ENCODE peak calls at places on chromosomes 11 and 22, in six cellular contexts. O is AG04450, B is mucosa of descending colon, S is BE2C, F is PC-3, K is astrocyte of the spinal cord. Z is an unnamed sample.

GRCh38 chr22:23403152-23403719 is 176.9 kb downstream of the IGLL1 start:
- DNase-seq in S (no peak), K (no peak), B (no peak), F (no peak), O (no peak), Z (no peak)

GRCh38 chr11:33040127-33040861 is 922 bp downstream of the TCP11L1 start:
- DNase-seq in S (no peak), O (no peak), K (no peak), B (no peak), F (peak; percentile 15), Z (peak; percentile 48)

GRCh38 chr11:126194121-126194543 is 17.3 kb downstream of the RPUSD4 start:
- DNase-seq in B (no peak), O (no peak), S (peak; percentile 61), F (peak; percentile 80), K (peak; percentile 45), Z (peak; percentile 58)

GRCh38 chr11:69134957-69135356 is 20.8 kb upstream of the SMIM38 start:
- DNase-seq in O (no peak), B (no peak), S (no peak), K (no peak), F (no peak), Z (no peak)

GRCh38 chr22:30444632-30445437 is 19.3 kb downstream of the MTFP1 start:
- DNase-seq in K (peak; percentile 50), F (peak; percentile 65), S (peak; percentile 76), B (no peak), O (no peak), Z (peak; percentile 70)

GRCh38 chr11:69961738-69962137 is 116.4 kb upstream of the ANO1 start:
- DNase-seq in F (no peak), S (no peak), B (no peak), K (no peak), O (no peak), Z (no peak)

GRCh38 chr11:87924125-87924524 is 251.1 kb downstream of the RAB38 start:
- DNase-seq in K (no peak), O (no peak), F (no peak), B (no peak), S (no peak), Z (no peak)

GRCh38 chr11:122038543-122038942 is 77.5 kb downstream of the BLID start:
- DNase-seq in B (no peak), K (peak; percentile 67), O (peak; percentile 72), S (no peak), F (peak; percentile 23), Z (peak; percentile 68)

GRCh38 chr22:34454598-34454997 is 534.3 kb upstream of the LARGE1 start:
- DNase-seq in O (no peak), F (no peak), B (no peak), S (no peak), K (no peak), Z (no peak)

GRCh38 chr22:21044931-21045584 is 688 bp upstream of the LRRC74B start:
- DNase-seq in B (no peak), O (no peak), S (peak; percentile 89), K (peak; percentile 87), F (peak; percentile 15), Z (peak; percentile 89)

GRCh38 chr11:107496011-107496410 is 38.4 kb upstream of the CWF19L2 start:
- DNase-seq in O (peak; percentile 4), K (peak; percentile 74), S (no peak), B (no peak), F (peak; percentile 10), Z (peak; percentile 63)

GRCh38 chr22:46563381-46564083 is 26.1 kb upstream of the CELSR1 start:
- DNase-seq in O (no peak), K (peak; percentile 43), S (peak; percentile 98), F (peak; percentile 66), B (peak; percentile 87), Z (peak; percentile 34)

GRCh38 chr11:75582461-75582934 is 20.4 kb downstream of the SERPINH1 start:
- DNase-seq in F (no peak), K (no peak), B (no peak), S (no peak), O (no peak), Z (no peak)

GRCh38 chr22:39388261-39389011 is 11.1 kb upstream of the TAB1 start:
- DNase-seq in O (peak; percentile 55), S (peak; percentile 99), F (peak; percentile 63), B (peak; percentile 91), K (peak; percentile 82), Z (peak; percentile 76)

GRCh38 chr11:39724404-39724803 is 1735.0 kb downstream of the LRRC4C start:
- DNase-seq in O (no peak), F (peak; percentile 14), B (no peak), K (no peak), S (no peak), Z (no peak)

GRCh38 chr11:82105331-82105992 is 628.2 kb downstream of the FAM181B start:
- DNase-seq in B (no peak), K (no peak), O (no peak), S (no peak), F (no peak), Z (no peak)

GRCh38 chr11:92696076-92696475 is 273.4 kb upstream of the MTNR1B start:
- DNase-seq in O (no peak), S (no peak), B (no peak), K (no peak), F (peak; percentile 10), Z (no peak)

GRCh38 chr11:22624742-22625447 is 728 bp downstream of the FANCF start:
- DNase-seq in F (peak; percentile 60), S (peak; percentile 56), K (peak; percentile 66), B (peak; percentile 82), O (no peak), Z (peak; percentile 57)

GRCh38 chr11:67732045-67732787 is 57.8 kb upstream of the ALDH3B2 start:
- DNase-seq in O (no peak), K (no peak), F (peak; percentile 32), B (no peak), S (peak; percentile 62), Z (no peak)

GRCh38 chr11:126544311-126545056 is 189.0 kb downstream of the ST3GAL4 start:
- DNase-seq in O (peak; percentile 6), F (peak; percentile 28), B (no peak), K (peak; percentile 73), S (peak; percentile 74), Z (peak; percentile 12)

GRCh38 chr22:19275919-19276600 is 15.5 kb downstream of the CLTCL1 start:
- DNase-seq in K (no peak), S (no peak), F (no peak), B (no peak), O (no peak), Z (no peak)

GRCh38 chr22:32042924-32043323 is at the start of gene SLC5A1:
- DNase-seq in S (no peak), O (no peak), K (no peak), B (peak; percentile 94), F (peak; percentile 56), Z (no peak)

GRCh38 chr22:19840955-19841640 is 13.6 kb downstream of the GNB1L start:
- DNase-seq in K (no peak), B (no peak), F (no peak), S (no peak), O (no peak), Z (no peak)

GRCh38 chr22:27801197-27801615 is 350 bp downstream of the MN1 start:
- DNase-seq in F (peak; percentile 25), O (no peak), K (peak; percentile 39), S (no peak), B (peak; percentile 55), Z (peak; percentile 34)

GRCh38 chr11:94678901-94679300 is 89.3 kb upstream of the AMOTL1 start:
- DNase-seq in K (no peak), S (no peak), F (peak; percentile 19), B (no peak), O (no peak), Z (no peak)

GRCh38 chr11:120127236-120127635 is 10.7 kb downstream of the TRIM29 start:
- DNase-seq in F (no peak), O (no peak), B (peak; percentile 36), S (no peak), K (no peak), Z (no peak)

GRCh38 chr22:47189056-47189916 is 426.8 kb downstream of the TBC1D22A start:
- DNase-seq in F (no peak), B (peak; percentile 34), K (no peak), S (no peak), O (no peak), Z (no peak)

GRCh38 chr11:71265559-71266092 is 13.2 kb upstream of the SHANK2 start:
- DNase-seq in F (no peak), K (no peak), S (no peak), B (no peak), O (no peak), Z (no peak)

DNA sequence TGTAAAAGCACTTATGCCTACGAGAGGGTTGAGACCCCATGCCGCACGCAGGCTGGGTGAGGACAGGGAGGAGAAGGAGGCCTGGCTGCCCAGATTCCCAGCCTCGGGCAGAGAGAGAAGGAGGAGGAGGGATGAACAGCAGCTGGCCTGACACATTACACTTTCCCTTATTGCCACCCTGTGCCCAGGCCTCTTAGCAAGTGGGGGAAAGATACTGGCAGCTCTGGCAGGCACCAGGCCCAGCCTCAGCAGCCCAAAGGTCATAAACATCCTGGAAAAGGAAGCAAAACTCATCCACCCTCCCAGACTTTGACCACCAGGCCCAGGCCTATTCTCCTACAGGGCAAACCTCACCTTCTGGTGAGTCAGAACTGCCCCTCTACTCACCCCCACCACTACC is 4.7 kb downstream of the PLAAT3 start:
- DNase-seq in O (no peak), B (peak; percentile 67), S (no peak), K (no peak), F (no peak), Z (no peak)
- H3K4me3 ChIP-seq in O (no peak overlapping the region), B (no peak overlapping the region), S (no peak overlapping the region), K (no peak overlapping the region), F (no peak overlapping the region), Z (no peak overlapping the region)

DNA sequence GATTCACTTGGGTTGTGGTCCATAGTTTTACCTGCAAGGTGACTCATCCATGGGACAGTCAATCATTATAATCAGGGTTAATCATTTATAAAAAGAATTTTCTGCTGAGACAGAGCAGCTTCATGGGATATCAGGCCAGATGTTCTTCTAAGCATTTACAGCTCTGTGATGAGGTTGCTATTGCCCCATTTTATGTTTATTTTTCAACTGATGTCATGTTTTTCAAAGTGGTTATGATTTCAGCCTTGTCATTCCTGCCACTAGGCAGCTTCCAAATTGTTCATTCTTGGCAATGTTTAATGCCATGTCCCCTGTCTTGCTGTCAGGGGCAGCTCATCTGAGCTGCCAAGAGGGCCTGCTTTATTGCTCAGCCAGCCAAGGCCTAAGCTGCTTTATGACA is 35.9 kb upstream of the ZBED5 start:
- DNase-seq in O (peak; percentile 62), F (peak; percentile 65), S (no peak), B (no peak), K (peak; percentile 62), Z (peak; percentile 86)
- TF ChIP-seq CTCF in O (peak; percentile 62), F (peak; percentile 39), S (no peak), B (peak; percentile 10), K (peak; percentile 18), Z (peak; percentile 38)

GRCh38 chr22:42957958-42958357 is 57.0 kb downstream of the PACSIN2 start:
- DNase-seq in O (no peak), K (no peak), S (no peak), F (no peak), B (no peak), Z (no peak)
- H3K4me3 ChIP-seq in O (no peak overlapping the region), K (no peak overlapping the region), S (no peak overlapping the region), F (no peak overlapping the region), B (no peak overlapping the region), Z (no peak overlapping the region)

DNA sequence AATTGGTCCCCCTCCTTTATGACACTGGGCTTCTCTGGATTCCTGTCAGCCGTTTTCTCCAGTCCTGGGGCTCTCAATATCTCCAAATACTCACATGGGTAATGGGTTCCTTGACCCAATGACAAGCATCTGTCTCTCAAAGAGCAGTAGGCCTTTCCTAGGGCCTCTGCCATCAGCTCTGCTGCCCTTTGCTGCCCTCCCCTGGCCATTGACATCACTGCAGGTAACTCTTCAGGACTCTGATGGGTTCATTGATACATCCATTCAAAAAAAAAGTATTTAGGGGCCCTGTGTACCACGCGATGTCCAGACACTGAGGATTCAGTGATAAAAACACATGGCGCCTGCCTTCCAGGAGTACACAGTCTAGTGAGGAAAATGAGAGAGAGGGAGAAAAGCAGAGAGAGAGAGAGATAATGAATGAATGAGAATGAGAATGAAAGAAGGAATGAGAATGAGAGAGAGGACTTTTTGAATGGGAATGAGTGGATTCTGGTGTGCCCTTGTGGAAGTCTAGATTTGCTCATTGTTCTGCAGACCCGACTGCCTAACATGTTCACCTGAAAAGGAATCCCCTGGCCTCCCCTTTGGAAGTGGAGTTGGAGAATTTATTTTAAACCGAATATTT is 42.6 kb upstream of the OLFML1 start:
- DNase-seq in B (no peak), O (peak; percentile 2), S (peak; percentile 64), F (peak; percentile 81), K (peak; percentile 15), Z (peak; percentile 52)
- TF ChIP-seq CTCF in B (peak; percentile 86), O (peak; percentile 86), S (peak; percentile 77), F (peak; percentile 92), K (peak; percentile 90), Z (peak; percentile 91)

Z was measured in fibroblast of mammary gland.